ENCODE peak calls at places on chromosomes 7 and 10, in five cellular contexts. F, D, U, N and A are unnamed samples.

GRCh38 chr10:89701238-89702120 is at the start of gene KIF20B:
- DNase-seq in F (peak; percentile 88), D (peak; percentile 97), U (peak; percentile 99), N (peak; percentile 98), A (peak; percentile 95)

GRCh38 chr10:72561745-72562166 is 64.1 kb downstream of the MICU1 start:
- DNase-seq in F (no peak), D (no peak), U (no peak), N (no peak), A (no peak)

GRCh38 chr7:33591481-33591880 is 313.9 kb upstream of the BMPER start:
- DNase-seq in F (no peak), D (no peak), U (no peak), N (no peak), A (peak; percentile 13)

GRCh38 chr10:103663802-103664201 is 170.3 kb downstream of the NEURL1 start:
- DNase-seq in F (no peak), D (no peak), U (no peak), N (peak; percentile 88), A (peak; percentile 85)

GRCh38 chr10:106025208-106025811 is 1139.2 kb downstream of the SORCS1 start:
- DNase-seq in F (no peak), D (no peak), U (no peak), N (no peak), A (no peak)

GRCh38 chr10:32110790-32111189 is 54.6 kb upstream of the KIF5B start:
- DNase-seq in F (no peak), D (no peak), U (no peak), N (no peak), A (no peak)

GRCh38 chr7:35249537-35249907 is 4.4 kb downstream of the TBX20 start:
- DNase-seq in F (no peak), D (no peak), U (peak; percentile 74), N (no peak), A (no peak)

GRCh38 chr10:71218833-71219120 is 6.4 kb downstream of the UNC5B start:
- DNase-seq in F (no peak), D (no peak), U (no peak), N (peak; percentile 20), A (no peak)

GRCh38 chr7:43648725-43649406 is 66.0 kb downstream of the STK17A start:
- DNase-seq in F (peak; percentile 56), D (peak; percentile 48), U (no peak), N (no peak), A (peak; percentile 48)

GRCh38 chr7:18555968-18556367 is 60.4 kb downstream of the HDAC9 start:
- DNase-seq in F (no peak), D (no peak), U (no peak), N (no peak), A (no peak)